ENCODE peak calls at places on chromosomes 7 and 10, in five cellular contexts. O is neuronal stem cell, D is left ventricle myocardium inferior, T is right cardiac atrium, M is caudate nucleus. G is an unnamed sample.

GRCh38 chr10:86389441-86390193 is 23.0 kb upstream of the GRID1 start:
- DNase-seq in O (no peak), T (peak), M (peak), D (no peak), G (no peak)

GRCh38 chr10:117241541-117242462 is 888 bp downstream of the SLC18A2 start:
- DNase-seq in T (peak), M (no peak), D (no peak), O (no peak), G (no peak)

GRCh38 chr10:36489928-36490279 is 635.5 kb upstream of the ANKRD30A start:
- DNase-seq in O (no peak), T (no peak), D (no peak), M (no peak), G (no peak)

GRCh38 chr7:36207451-36208291 is 54.6 kb downstream of the EEPD1 start:
- DNase-seq in O (no peak), T (peak), D (peak), M (peak), G (peak)

GRCh38 chr10:15084502-15084922 is 4.1 kb downstream of the ACBD7 start:
- DNase-seq in T (peak), D (no peak), M (no peak), O (peak), G (peak)

GRCh38 chr10:60098676-60099601 is 192.6 kb upstream of the CCDC6 start:
- DNase-seq in T (no peak), D (no peak), M (no peak), O (no peak), G (no peak)

GRCh38 chr7:120055300-120055699 is 217.7 kb upstream of the KCND2 start:
- DNase-seq in O (no peak), M (no peak), D (no peak), T (no peak), G (no peak)

GRCh38 chr10:63137306-63137705 is 4.2 kb downstream of the NRBF2 start:
- DNase-seq in T (no peak), D (no peak), M (no peak), O (no peak), G (no peak)

GRCh38 chr10:93346060-93346459 is 136.1 kb downstream of the MYOF start:
- DNase-seq in T (no peak), O (no peak), D (no peak), M (no peak), G (no peak)

GRCh38 chr10:106424981-106425380 is 739.5 kb downstream of the SORCS1 start:
- DNase-seq in O (no peak), T (no peak), M (no peak), D (no peak), G (no peak)

GRCh38 chr7:111730476-111731300 is 168.4 kb upstream of the IMMP2L start:
- DNase-seq in O (peak), M (no peak), T (no peak), D (no peak), G (no peak)

GRCh38 chr10:77637986-77638765 is 568 bp upstream of the KCNMA1 start:
- DNase-seq in O (no peak), D (no peak), T (peak), M (peak), G (no peak)

GRCh38 chr10:47253651-47254375 is 46.2 kb upstream of the GDF10 start:
- DNase-seq in O (no peak), T (peak), D (peak), M (no peak), G (no peak)

GRCh38 chr7:50724526-50725520 is 57.9 kb downstream of the GRB10 start:
- DNase-seq in O (no peak), T (no peak), M (no peak), D (no peak), G (no peak)

GRCh38 chr10:113347508-113347907 is 205.3 kb upstream of the HABP2 start:
- DNase-seq in O (no peak), M (peak), T (peak), D (peak), G (no peak)
- H3K27ac ChIP-seq in O (no peak), M (no peak), T (no peak), D (no peak), G (no peak)

GRCh38 chr10:129809431-129809830 is 154.6 kb downstream of the EBF3 start:
- DNase-seq in O (no peak), M (no peak), D (no peak), T (no peak), G (no peak)
- H3K27ac ChIP-seq in O (no peak), M (no peak), D (no peak), T (no peak), G (no peak)

DNA sequence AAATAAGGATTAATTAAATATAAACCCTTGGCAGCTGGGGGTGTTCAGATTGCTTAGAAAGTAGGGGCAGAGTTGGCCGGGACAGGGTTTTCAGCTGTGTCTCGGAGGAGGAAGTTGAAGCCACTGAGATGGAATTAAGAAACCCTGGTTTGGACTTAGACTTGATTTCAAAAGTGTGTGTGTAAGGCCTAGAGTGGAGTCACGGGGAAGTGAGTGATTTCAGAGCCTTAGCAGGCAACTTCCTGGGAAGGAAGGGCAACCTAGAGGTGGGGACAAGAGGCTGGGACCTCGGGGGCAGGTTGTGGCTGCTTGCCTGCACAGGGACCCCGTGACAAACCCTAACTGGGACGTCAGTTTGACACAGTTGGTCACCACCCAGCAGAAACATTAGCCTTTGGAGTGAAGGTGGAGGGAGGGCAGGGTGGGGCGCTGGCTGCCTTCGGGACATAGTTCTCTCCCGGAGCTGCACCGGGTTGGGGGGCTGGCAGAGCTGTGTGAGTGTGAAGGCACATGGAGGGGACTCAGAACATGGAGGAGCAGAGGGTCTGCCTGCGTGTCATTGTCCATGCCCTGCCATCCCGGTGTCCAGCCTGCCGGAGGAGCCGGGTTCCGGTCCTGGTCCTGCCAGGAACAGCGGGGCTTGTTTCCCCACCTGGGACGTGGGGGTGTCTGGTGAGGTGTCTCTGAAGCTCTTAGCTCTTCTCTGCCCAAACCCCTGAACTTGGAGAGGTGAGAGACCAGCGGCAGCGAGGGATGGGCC is 1.8 kb downstream of the BRI3 start:
- DNase-seq in T (peak), D (peak), O (no peak), M (no peak), G (no peak)
- H3K27ac ChIP-seq in T (peak), D (peak), O (no peak), M (peak), G (peak)

GRCh38 chr10:89391882-89392756 is at the start of gene IFIT1:
- DNase-seq in O (no peak), D (no peak), M (peak), T (peak), G (peak)
- H3K27ac ChIP-seq in O (no peak), D (peak), M (peak), T (peak), G (peak)

GRCh38 chr10:58810751-58811150 is 298.1 kb downstream of the BICC1 start:
- DNase-seq in D (no peak), O (no peak), M (no peak), T (no peak), G (no peak)

GRCh38 chr10:58806970-58807630 is 294.4 kb downstream of the BICC1 start:
- DNase-seq in D (no peak), M (no peak), O (no peak), T (no peak), G (no peak)

GRCh38 chr10:58802047-58802446 is 289.4 kb downstream of the BICC1 start:
- DNase-seq in O (no peak), T (no peak), D (no peak), M (no peak), G (no peak)

GRCh38 chr10:58806323-58806722 is 293.7 kb downstream of the BICC1 start:
- DNase-seq in T (no peak), M (no peak), O (no peak), D (no peak), G (no peak)

GRCh38 chr10:58807631-58808024 is 295.0 kb downstream of the BICC1 start:
- DNase-seq in D (no peak), M (no peak), T (no peak), O (no peak), G (no peak)
- H3K27ac ChIP-seq in D (peak), M (no peak), T (peak), O (no peak), G (no peak)

GRCh38 chr7:22359156-22359697 is 2.3 kb upstream of the RAPGEF5 start:
- DNase-seq in T (no peak), D (no peak), M (no peak), O (no peak), G (no peak)
- H3K27ac ChIP-seq in T (no peak), D (no peak), M (no peak), O (no peak), G (no peak)

GRCh38 chr10:102713814-102714620 is at the start of gene ARL3:
- DNase-seq in D (peak), T (peak), M (peak), O (peak), G (peak)
- H3K27ac ChIP-seq in D (peak), T (peak), M (peak), O (peak), G (peak)

GRCh38 chr10:124089859-124090258 is 3.5 kb downstream of the CHST15 start:
- DNase-seq in T (no peak), M (no peak), D (no peak), O (no peak), G (no peak)

GRCh38 chr10:124092270-124093075 is 925 bp downstream of the CHST15 start:
- DNase-seq in D (peak), T (peak), M (no peak), O (peak), G (peak)

GRCh38 chr10:124093076-124093773 is at the start of gene CHST15:
- DNase-seq in M (peak), D (no peak), O (peak), T (peak), G (peak)

GRCh38 chr10:124090630-124091209 is 2.7 kb downstream of the CHST15 start:
- DNase-seq in M (no peak), T (no peak), D (no peak), O (no peak), G (no peak)

GRCh38 chr10:124091646-124092269 is 1.6 kb downstream of the CHST15 start:
- DNase-seq in D (peak), T (peak), M (no peak), O (peak), G (peak)
- H3K27ac ChIP-seq in D (peak), T (peak), M (peak), O (no peak), G (peak)